ENCODE peak calls at places on chromosomes 13 and 19, in nine cellular contexts. F is lower lobe of right lung; N is neuronal stem cell; I is tibial nerve; Z is CD4-positive, CD25-positive, alpha-beta regulatory T cell; O is SK-N-SH; Q is body of pancreas; V is right cardiac atrium; J is DND-41. K is an unnamed sample. For H3K27me3, the result is how much of the 10 kb centered on the place peaks cover.

GRCh38 chr19:51632126-51632525 is 1.9 kb upstream of the SIGLEC5 start:
- DNase-seq in O (no peak), Q (no peak), V (no peak), J (no peak), Z (no peak), F (no peak), N (no peak), I (no peak), K (no peak)

GRCh38 chr13:26482451-26483197 is 74.9 kb upstream of the WASF3 start:
- DNase-seq in O (peak), J (peak), N (peak), Z (peak), F (no peak), V (peak), I (peak), Q (peak), K (peak)

GRCh38 chr19:23998568-23998967 is 83.9 kb downstream of the ZNF726 start:
- DNase-seq in Q (no peak), I (no peak), V (no peak), Z (no peak), F (no peak), J (no peak), O (no peak), N (no peak), K (no peak)

GRCh38 chr19:34994643-34995471 is 5.3 kb upstream of the GRAMD1A start:
- DNase-seq in J (no peak), V (peak), N (no peak), O (no peak), Q (peak), Z (no peak), I (no peak), F (peak), K (no peak)

GRCh38 chr19:3721131-3721899 is 13.1 kb downstream of the TJP3 start:
- DNase-seq in N (peak), O (peak), Z (peak), Q (peak), I (peak), J (peak), V (peak), F (peak), K (peak)

GRCh38 chr13:98549006-98549727 is 27.7 kb downstream of the STK24 start:
- DNase-seq in O (no peak), F (no peak), I (no peak), Z (no peak), J (no peak), Q (no peak), V (no peak), N (no peak), K (no peak)

GRCh38 chr19:16588089-16588823 is 16.0 kb upstream of the SLC35E1 start:
- DNase-seq in O (peak), F (no peak), Z (peak), Q (peak), J (peak), N (no peak), V (no peak), I (no peak), K (peak)

GRCh38 chr19:788821-789472 is 8.3 kb upstream of the PTBP1 start:
- DNase-seq in Q (no peak), F (no peak), J (no peak), Z (peak), O (peak), V (no peak), I (no peak), N (no peak), K (peak)

GRCh38 chr13:39282400-39282972 is 244.2 kb downstream of the NHLRC3 start:
- DNase-seq in V (no peak), O (no peak), N (no peak), F (no peak), Q (no peak), I (no peak), Z (no peak), J (no peak), K (no peak)

DNA sequence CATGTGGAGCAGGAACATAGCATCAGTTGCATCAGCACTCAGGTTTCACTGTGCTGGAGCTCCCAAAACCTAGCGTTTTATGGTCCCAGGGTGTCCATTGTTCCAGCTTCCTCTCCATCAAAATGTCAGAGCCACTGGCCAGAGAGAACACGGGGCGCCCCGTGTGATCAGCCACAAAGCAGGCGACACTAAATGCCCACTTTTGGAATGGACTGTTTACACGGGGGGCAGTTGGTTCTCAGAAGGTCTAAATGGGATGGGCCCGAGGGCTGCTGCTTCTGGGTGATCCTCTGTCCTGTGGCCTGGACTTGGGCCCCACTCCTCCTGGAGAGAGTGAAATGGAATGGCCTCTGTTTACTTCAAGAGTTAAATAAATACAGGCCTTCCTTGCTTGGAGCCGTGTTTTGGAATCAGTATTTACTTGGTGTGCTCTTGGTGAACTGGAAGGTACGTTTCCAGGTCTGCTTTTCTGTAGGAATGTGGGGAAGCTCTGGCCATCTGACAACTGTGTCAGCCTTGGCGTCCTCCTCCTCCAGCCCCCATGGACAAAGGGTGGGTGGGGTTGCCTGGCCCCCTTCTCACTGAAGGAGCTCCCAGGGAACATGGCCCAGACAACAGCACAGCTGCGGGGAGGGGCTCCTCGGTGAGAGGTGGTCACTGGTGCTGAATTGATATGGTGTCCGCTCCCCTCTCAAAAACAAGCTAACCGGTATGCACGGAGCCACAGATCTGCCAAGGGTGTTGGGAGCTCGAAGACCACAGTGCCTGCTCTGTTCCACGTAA is 16.1 kb upstream of the MCF2L start:
- DNase-seq in J (no peak), N (no peak), Z (no peak), V (no peak), Q (no peak), F (no peak), I (no peak), O (no peak), K (no peak)
- H3K4me3 ChIP-seq in J (no peak), N (no peak), Z (no peak), V (no peak), Q (no peak), F (no peak), I (no peak), O (no peak), K (no peak)

DNA sequence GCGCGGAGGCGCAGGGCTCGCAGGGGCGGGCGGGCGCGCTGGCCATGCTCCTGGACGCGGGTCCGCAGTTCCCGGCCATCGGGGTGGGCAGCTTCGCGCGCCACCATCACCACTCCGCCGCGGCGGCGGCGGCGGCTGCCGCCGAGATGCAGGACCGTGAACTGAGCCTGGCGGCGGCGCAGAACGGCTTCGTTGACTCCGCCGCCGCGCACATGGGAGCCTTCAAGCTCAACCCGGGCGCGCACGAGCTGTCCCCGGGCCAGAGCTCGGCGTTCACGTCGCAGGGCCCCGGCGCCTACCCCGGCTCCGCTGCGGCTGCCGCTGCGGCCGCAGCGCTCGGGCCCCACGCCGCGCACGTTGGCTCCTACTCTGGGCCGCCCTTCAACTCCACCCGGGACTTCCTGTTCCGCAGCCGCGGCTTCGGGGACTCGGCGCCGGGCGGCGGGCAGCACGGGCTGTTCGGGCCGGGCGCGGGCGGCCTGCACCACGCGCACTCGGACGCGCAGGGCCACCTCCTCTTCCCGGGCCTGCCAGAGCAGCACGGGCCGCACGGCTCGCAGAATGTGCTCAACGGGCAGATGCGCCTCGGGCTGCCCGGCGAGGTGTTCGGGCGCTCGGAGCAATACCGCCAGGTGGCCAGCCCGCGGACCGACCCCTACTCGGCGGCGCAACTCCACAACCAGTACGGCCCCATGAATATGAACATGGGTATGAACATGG is 597 bp downstream of the ZIC2 start:
- DNase-seq in I (no peak), V (no peak), Z (no peak), Q (no peak), F (no peak), J (no peak), N (no peak), O (peak), K (peak)
- H3K27me3 ChIP-seq in I (under half), V (under half), Z (under half), Q (half or more), F (half or more), J (under half), N (under half), O (half or more), K (under half)

GRCh38 chr19:45901912-45902650 is at the start of gene MYPOP:
- DNase-seq in Q (no peak), I (peak), J (peak), V (no peak), O (peak), F (no peak), Z (peak), N (no peak), K (peak)

GRCh38 chr19:45900661-45901431 is 1.6 kb downstream of the MYPOP start:
- DNase-seq in O (no peak), F (no peak), Q (no peak), I (no peak), V (no peak), N (no peak), J (no peak), Z (no peak), K (peak)

GRCh38 chr19:45899919-45900589 is 2.4 kb downstream of the MYPOP start:
- DNase-seq in I (no peak), V (no peak), N (no peak), O (no peak), Z (no peak), F (no peak), Q (no peak), J (no peak), K (no peak)

GRCh38 chr19:45902651-45903625 is 525 bp upstream of the MYPOP start:
- DNase-seq in Z (peak), V (peak), F (peak), J (peak), O (peak), I (peak), N (peak), Q (peak), K (peak)

DNA sequence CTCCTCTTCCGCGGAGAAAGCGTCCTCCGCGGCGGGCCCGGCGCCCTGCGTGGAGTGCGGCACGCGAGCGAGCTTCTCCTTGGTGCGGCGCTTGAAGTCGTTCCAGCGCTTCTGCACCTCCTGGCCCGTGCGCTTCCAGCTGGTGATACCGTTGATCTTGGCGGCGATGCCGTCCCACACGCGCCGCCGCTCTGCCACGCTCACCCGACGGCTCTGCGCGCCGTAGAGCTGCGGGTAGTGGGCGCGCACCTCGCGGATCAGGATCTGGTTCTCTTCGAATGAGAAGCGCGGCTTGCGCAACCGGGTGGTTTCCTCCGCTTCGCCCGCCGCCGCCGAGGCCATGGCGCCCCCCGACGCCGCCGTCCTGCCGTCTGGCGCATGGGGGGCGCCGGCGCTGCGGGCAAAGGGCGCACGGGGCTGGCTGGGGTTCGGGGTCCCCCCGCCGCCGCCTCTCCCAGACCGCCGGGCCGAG is 945 bp downstream of the MYPOP start:
- DNase-seq in J (peak), V (peak), N (no peak), O (peak), F (peak), Z (peak), Q (peak), I (peak), K (peak)
- H3K4me3 ChIP-seq in J (peak), V (peak), N (peak), O (peak), F (peak), Z (no peak), Q (peak), I (peak), K (peak)

DNA sequence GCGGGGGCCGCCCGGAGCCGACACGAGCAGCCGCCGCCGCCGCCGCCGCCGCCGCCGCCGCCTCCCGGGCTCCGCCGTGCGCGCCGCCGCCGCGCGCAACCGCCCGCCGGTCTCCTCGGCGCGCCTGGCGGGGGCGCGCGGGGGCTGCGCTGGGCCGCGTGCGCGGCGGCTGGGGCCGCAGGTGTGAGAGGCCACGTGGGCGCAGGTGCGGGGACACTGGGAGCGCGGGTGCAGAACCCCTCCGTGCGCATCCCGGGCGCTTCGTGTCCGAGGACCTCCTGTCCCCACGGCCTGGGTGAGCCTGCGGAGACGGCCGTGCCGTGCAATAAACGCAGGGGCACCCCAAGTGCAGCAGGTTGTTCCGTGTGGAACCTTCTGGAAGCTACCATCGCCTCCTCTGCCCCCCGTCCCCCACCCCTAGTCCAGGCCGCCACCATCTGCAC is at the start of gene LINGO3:
- DNase-seq in Q (no peak), O (peak), V (no peak), I (no peak), J (no peak), F (no peak), N (no peak), Z (no peak), K (peak)
- H3K27me3 ChIP-seq in Q (under half), O (under half), V (under half), I (under half), J (under half), F (half or more), N (under half), Z (under half), K (under half)

GRCh38 chr13:110645750-110646149 is 30.4 kb downstream of the NAXD start:
- DNase-seq in V (no peak), J (no peak), O (no peak), I (no peak), N (no peak), F (no peak), Z (no peak), Q (no peak), K (no peak)
- H3K4me3 ChIP-seq in V (no peak), J (no peak), O (no peak), I (no peak), N (no peak), F (no peak), Z (no peak), Q (no peak), K (no peak)

DNA sequence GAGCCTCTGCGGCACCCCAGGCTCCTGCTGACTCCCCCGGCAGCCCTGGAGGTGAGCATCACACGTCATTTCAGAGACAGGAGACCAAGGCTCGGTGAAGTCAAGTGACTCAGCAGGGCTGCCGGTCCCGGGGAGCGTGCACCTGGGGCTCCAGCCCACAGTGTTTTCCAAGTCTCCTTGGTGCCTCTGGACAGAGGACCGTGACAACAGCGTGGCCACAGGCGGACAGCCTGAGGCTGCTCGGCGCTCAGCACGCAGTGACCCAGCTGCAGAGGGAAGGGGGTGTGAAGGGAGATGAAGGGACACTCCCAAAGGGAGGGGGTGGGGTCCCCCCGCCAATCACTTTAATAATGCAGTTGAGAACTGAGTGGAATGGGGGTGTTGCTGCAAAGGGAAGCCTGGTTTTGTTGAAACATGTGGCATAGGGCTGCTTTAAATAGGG is 17.5 kb upstream of the ASPDH start:
- DNase-seq in N (no peak), Z (no peak), F (no peak), V (no peak), Q (no peak), I (no peak), O (no peak), J (no peak), K (no peak)
- H3K27me3 ChIP-seq in N (under half), Z (under half), F (under half), V (under half), Q (under half), I (under half), O (under half), J (under half), K (under half)

DNA sequence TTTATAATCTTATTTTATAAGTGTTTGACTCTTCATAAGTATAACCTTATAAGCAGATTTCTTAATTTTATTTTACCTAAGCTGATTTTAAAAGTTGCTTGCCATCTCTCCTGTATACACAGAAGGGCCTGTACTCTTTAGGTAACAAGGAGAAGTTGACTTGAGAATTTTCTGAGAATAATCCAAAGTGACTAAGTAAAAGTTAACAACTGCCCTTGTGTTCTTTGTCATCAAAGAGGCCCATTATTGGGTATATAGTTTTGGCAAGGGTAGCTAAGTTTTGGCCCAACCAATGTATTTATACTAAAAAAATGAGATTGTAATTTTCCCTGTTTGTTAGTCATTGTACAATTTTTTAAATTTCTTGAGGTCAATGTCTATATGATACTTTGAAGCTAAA is 3.2 kb downstream of the LCP1 start:
- DNase-seq in F (no peak), N (no peak), O (no peak), J (no peak), Q (no peak), V (no peak), I (no peak), Z (no peak), K (no peak)
- H3K4me3 ChIP-seq in F (peak), N (no peak), O (no peak), J (peak), Q (no peak), V (no peak), I (no peak), Z (peak), K (no peak)

GRCh38 chr19:5247957-5248705 is 92.5 kb downstream of the PTPRS start:
- DNase-seq in Z (no peak), Q (no peak), V (no peak), I (no peak), O (no peak), N (no peak), F (no peak), J (no peak), K (peak)
- H3K27me3 ChIP-seq in Z (under half), Q (under half), V (under half), I (under half), O (under half), N (under half), F (under half), J (under half), K (under half)

GRCh38 chr13:23610187-23610576 is 40.0 kb downstream of the TNFRSF19 start:
- DNase-seq in I (no peak), N (no peak), Q (no peak), F (no peak), V (peak), J (no peak), Z (no peak), O (no peak), K (no peak)

GRCh38 chr13:23608138-23608537 is 37.9 kb downstream of the TNFRSF19 start:
- DNase-seq in I (no peak), Q (no peak), V (no peak), O (no peak), N (no peak), Z (no peak), J (no peak), F (no peak), K (no peak)

GRCh38 chr13:23610966-23611486 is 40.8 kb downstream of the TNFRSF19 start:
- DNase-seq in O (no peak), Z (no peak), J (no peak), N (no peak), F (no peak), Q (no peak), I (no peak), V (no peak), K (no peak)

GRCh38 chr13:23608704-23609413 is 38.6 kb downstream of the TNFRSF19 start:
- DNase-seq in Q (peak), F (peak), J (no peak), I (peak), V (peak), Z (no peak), N (no peak), O (peak), K (no peak)

DNA sequence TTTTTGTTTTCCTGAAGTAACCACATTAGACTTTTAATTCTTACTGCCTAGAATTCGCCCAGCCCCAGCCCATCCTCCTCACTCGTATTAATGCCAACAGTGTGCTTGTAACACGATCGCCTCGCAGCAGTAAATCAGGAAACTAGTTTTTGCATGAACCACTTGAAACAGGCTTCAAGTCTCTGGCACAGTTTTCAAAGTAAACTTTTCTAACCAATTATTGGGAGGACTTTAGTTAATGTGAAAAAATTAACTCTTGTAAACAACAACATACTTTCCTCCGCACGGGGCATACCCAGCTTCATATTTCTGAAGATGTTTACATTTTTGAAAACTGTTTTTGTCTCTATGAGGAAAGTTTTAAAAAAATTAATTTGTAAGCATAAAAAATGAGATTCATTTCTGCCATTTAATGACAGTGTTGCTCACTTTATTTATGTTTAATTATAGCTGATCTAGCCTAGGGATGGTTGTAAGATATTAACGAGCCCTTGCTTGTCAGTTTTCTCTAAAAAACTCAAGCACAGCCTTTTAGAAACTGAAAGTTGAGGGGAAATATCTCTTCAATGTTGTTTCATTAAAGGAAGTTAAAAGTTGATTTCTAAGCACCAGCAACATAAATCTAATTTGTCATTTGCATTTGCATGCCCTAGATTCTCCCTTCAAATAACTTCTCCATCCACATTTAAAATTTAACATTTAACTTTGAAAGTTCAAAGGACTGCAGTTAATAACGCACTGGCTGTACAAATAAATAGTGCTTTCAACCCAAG is 39.4 kb downstream of the TNFRSF19 start:
- DNase-seq in Q (no peak), V (peak), N (no peak), Z (peak), F (no peak), O (no peak), I (peak), J (no peak), K (no peak)
- H3K4me3 ChIP-seq in Q (no peak), V (peak), N (no peak), Z (peak), F (peak), O (no peak), I (no peak), J (no peak), K (no peak)

GRCh38 chr19:44756089-44756562 is 7.6 kb downstream of the BCL3 start:
- DNase-seq in O (no peak), N (no peak), J (no peak), I (no peak), Z (no peak), V (no peak), F (no peak), Q (no peak), K (peak)
- H3K27me3 ChIP-seq in O (under half), N (under half), J (under half), I (under half), Z (under half), V (under half), F (under half), Q (under half), K (under half)

K was measured in H7.